ENCODE peak calls at places on chromosomes 4 and X, in nine cellular contexts. C, H, O, W, T, F, M, S and V are unnamed samples. For H3K36me3, the result is how much of the 10 kb centered on the place peaks cover.

GRCh38 chr4:86036729-86037128 is 323.1 kb downstream of the MAPK10 start:
- DNase-seq in W (no peak), T (no peak), O (no peak), S (no peak), H (peak), F (peak), C (no peak), M (no peak), V (no peak)

GRCh38 chr4:40377462-40378385 is 42.6 kb downstream of the CHRNA9 start:
- DNase-seq in S (no peak), T (no peak), O (peak), H (no peak), C (peak), F (no peak), W (no peak), M (no peak), V (no peak)

GRCh38 chr4:7648813-7649395 is 214.2 kb upstream of the PSAPL1 start:
- DNase-seq in M (no peak), O (no peak), W (no peak), T (no peak), S (no peak), C (no peak), F (no peak), H (no peak), V (no peak)

GRCh38 chr4:180557348-180557747 is 1685.9 kb upstream of the TENM3 start:
- DNase-seq in H (peak), W (peak), O (no peak), S (no peak), M (peak), T (peak), F (peak), C (no peak), V (peak)

GRCh38 chrX:71222929-71223328 is at the start of gene GJB1:
- DNase-seq in F (no peak), W (no peak), H (no peak), M (no peak), C (no peak), S (no peak), T (no peak), O (no peak), V (no peak)

GRCh38 chrX:15786930-15787329 is 3.4 kb upstream of the ZRSR2 start:
- DNase-seq in S (no peak), H (no peak), W (no peak), M (no peak), O (no peak), C (no peak), T (no peak), F (no peak), V (no peak)

GRCh38 chr4:150135134-150135773 is 57.0 kb downstream of the DCLK2 start:
- DNase-seq in T (no peak), H (no peak), C (no peak), W (no peak), M (no peak), S (no peak), O (peak), F (peak), V (no peak)

GRCh38 chr4:183797445-183798248 is 107.5 kb upstream of the STOX2 start:
- DNase-seq in M (no peak), O (peak), F (no peak), W (peak), C (peak), H (no peak), S (peak), T (peak), V (no peak)

GRCh38 chr4:99861120-99861905 is 32.9 kb downstream of the LAMTOR3 start:
- DNase-seq in W (no peak), T (no peak), O (no peak), S (no peak), C (no peak), H (no peak), M (no peak), F (peak), V (no peak)
- H3K36me3 ChIP-seq in W (under half), T (under half), O (under half), S (under half), C (under half), H (under half), M (under half), F (under half), V (half or more)

GRCh38 chrX:14095702-14096101 is 66.0 kb upstream of the GEMIN8 start:
- DNase-seq in M (peak), T (peak), H (peak), O (peak), S (peak), C (peak), W (peak), F (peak), V (peak)
- TF ChIP-seq EZH2phosphoT487 in M (no peak), T (no peak), H (no peak), O (no peak), S (no peak), C (no peak), W (no peak), F (no peak), V (no peak)

GRCh38 chr4:169122405-169122804 is 112.3 kb upstream of the CBR4 start:
- DNase-seq in M (no peak), W (no peak), T (no peak), F (no peak), C (no peak), S (no peak), O (no peak), H (no peak), V (no peak)
- H3K36me3 ChIP-seq in M (under half), W (under half), T (half or more), F (under half), C (under half), S (under half), O (half or more), H (under half), V (under half)

GRCh38 chr4:73978886-73979285 is 2.9 kb downstream of the PF4 start:
- DNase-seq in S (no peak), C (peak), M (no peak), T (no peak), F (no peak), O (peak), H (peak), W (no peak), V (no peak)
- TF ChIP-seq EZH2phosphoT487 in S (no peak), C (no peak), M (no peak), T (no peak), F (no peak), O (no peak), H (no peak), W (no peak), V (no peak)

GRCh38 chr4:5751073-5751917 is 40.3 kb downstream of the EVC start:
- DNase-seq in C (peak), F (no peak), W (peak), T (no peak), O (peak), H (no peak), S (no peak), M (no peak), V (no peak)
- H3K36me3 ChIP-seq in C (under half), F (under half), W (under half), T (under half), O (under half), H (under half), S (under half), M (under half), V (under half)

GRCh38 chr4:115938764-115939443 is 825.5 kb upstream of the NDST4 start:
- DNase-seq in S (no peak), W (no peak), F (no peak), C (no peak), M (no peak), O (no peak), T (peak), H (no peak), V (no peak)
- TF ChIP-seq EZH2phosphoT487 in S (no peak), W (no peak), F (no peak), C (no peak), M (no peak), O (no peak), T (no peak), H (no peak), V (no peak)

GRCh38 chr4:57214654-57215411 is 104.6 kb upstream of the IGFBP7 start:
- DNase-seq in M (no peak), T (no peak), O (no peak), C (no peak), H (peak), F (no peak), S (no peak), W (no peak), V (no peak)

GRCh38 chr4:57220172-57220571 is 110.0 kb upstream of the IGFBP7 start:
- DNase-seq in M (no peak), C (no peak), T (no peak), F (no peak), S (no peak), W (no peak), O (no peak), H (no peak), V (peak)

GRCh38 chr4:57219389-57219890 is 109.3 kb upstream of the IGFBP7 start:
- DNase-seq in F (no peak), S (peak), W (peak), C (no peak), T (no peak), M (no peak), O (no peak), H (no peak), V (no peak)

DNA sequence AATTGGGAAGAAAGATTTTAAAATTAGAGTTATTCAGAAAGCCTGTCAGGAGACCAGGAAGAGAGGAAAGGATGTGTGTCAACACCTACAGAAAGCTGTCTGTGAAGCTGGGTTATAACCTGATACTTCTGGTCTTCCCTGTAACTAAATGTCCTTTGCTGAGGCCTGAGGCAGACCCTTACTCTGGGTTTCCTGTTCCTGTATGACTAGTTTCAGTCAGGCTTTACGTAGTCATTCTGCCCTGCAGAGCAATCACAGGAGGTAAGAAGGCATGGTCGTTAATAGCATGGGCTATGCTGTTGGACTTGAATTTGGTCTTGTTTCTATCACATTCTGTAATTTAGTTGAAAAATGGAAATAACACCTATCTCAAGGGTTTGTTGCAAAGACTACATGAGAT is 110.5 kb upstream of the IGFBP7 start:
- DNase-seq in W (no peak), T (no peak), S (no peak), M (no peak), F (no peak), O (no peak), C (no peak), H (peak), V (no peak)
- H3K36me3 ChIP-seq in W (under half), T (under half), S (under half), M (under half), F (under half), O (under half), C (under half), H (under half), V (under half)

DNA sequence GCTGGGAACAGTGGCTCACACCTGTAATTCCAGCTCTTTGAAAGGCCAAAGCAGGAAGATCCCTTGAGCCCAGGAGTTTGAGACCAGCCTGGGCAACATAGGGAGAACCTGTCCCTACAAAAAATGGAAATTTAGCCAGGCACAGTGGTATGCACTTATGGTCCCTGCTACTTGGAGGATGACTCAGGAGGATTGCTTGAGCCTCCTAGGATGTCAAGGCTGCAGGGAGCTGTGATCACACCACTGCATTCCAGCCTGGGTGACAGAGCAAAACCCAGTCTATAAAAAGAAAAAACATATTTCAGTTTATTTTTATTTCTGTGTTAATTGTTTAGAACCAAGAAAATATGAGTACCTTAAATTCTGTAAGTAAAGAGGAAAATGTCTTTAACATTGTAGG is 123.7 kb downstream of the CBR4 start:
- DNase-seq in O (peak), C (no peak), F (no peak), W (no peak), M (peak), S (no peak), H (peak), T (no peak), V (no peak)
- TF ChIP-seq EZH2phosphoT487 in O (no peak), C (no peak), F (no peak), W (no peak), M (no peak), S (no peak), H (no peak), T (no peak), V (no peak)